ENCODE peak calls at places on chromosomes 6 and 20, in five cellular contexts. A, V, U, M and L are unnamed samples.

GRCh38 chr6:105136433-105137350 is 43.1 kb downstream of the POPDC3 start:
- DNase-seq in M (no peak), A (no peak), V (peak; percentile 55), U (peak; percentile 16), L (no peak)

GRCh38 chr6:158033751-158034702 is 52.4 kb downstream of the SYNJ2 start:
- DNase-seq in V (peak; percentile 78), A (no peak), M (peak; percentile 56), U (no peak), L (no peak)

GRCh38 chr20:34295284-34295683 is 7.9 kb downstream of the AHCY start:
- DNase-seq in A (no peak), U (no peak), M (no peak), V (no peak), L (no peak)

GRCh38 chr6:136067731-136068341 is 182.3 kb downstream of the MTFR2 start:
- DNase-seq in A (no peak), M (no peak), V (no peak), U (no peak), L (no peak)

GRCh38 chr6:85580878-85581267 is 12.8 kb downstream of the SNX14 start:
- DNase-seq in M (no peak), V (no peak), U (peak; percentile 32), A (no peak), L (no peak)

GRCh38 chr6:132820629-132821381 is 6.4 kb downstream of the RPS12 start:
- DNase-seq in U (no peak), V (no peak), A (no peak), M (no peak), L (no peak)

GRCh38 chr6:129634411-129635230 is 75.4 kb downstream of the ARHGAP18 start:
- DNase-seq in V (no peak), U (no peak), A (no peak), M (no peak), L (no peak)

GRCh38 chr20:57361517-57361916 is 10.5 kb downstream of the RAE1 start:
- DNase-seq in V (no peak), M (no peak), A (peak; percentile 42), U (peak; percentile 35), L (no peak)

GRCh38 chr20:25058051-25058796 is at the start of gene ACSS1:
- DNase-seq in A (no peak), V (peak; percentile 58), M (peak; percentile 89), U (no peak), L (no peak)

GRCh38 chr6:124223596-124223995 is 419.9 kb downstream of the NKAIN2 start:
- DNase-seq in A (no peak), V (no peak), M (no peak), U (no peak), L (no peak)

GRCh38 chr6:57305112-57305511 is 12.3 kb upstream of the PRIM2 start:
- DNase-seq in U (no peak), V (no peak), A (no peak), M (no peak), L (no peak)

GRCh38 chr20:37501940-37502339 is 19.1 kb upstream of the NNAT start:
- DNase-seq in A (no peak), M (no peak), U (no peak), V (no peak), L (no peak)

GRCh38 chr6:39794231-39794630 is 2.1 kb downstream of the DAAM2 start:
- DNase-seq in U (no peak), V (no peak), A (no peak), M (no peak), L (no peak)

GRCh38 chr6:131688286-131688685 is 12.9 kb downstream of the OR2A4 start:
- DNase-seq in M (no peak), V (no peak), U (no peak), A (no peak), L (no peak)

GRCh38 chr6:110933913-110934312 is 24.6 kb upstream of the GTF3C6 start:
- DNase-seq in U (no peak), A (no peak), M (no peak), V (no peak), L (no peak)

GRCh38 chr20:18019068-18019467 is 38.6 kb downstream of the OVOL2 start:
- DNase-seq in V (no peak), U (no peak), A (no peak), M (no peak), L (no peak)

GRCh38 chr6:157770946-157771345 is 52.1 kb upstream of the SNX9 start:
- DNase-seq in U (no peak), V (no peak), M (no peak), A (no peak), L (no peak)

GRCh38 chr6:159797554-159797953 is 2.5 kb upstream of the PNLDC1 start:
- DNase-seq in U (no peak), M (no peak), V (no peak), A (no peak), L (no peak)

GRCh38 chr6:157424491-157425020 is 43.6 kb downstream of the ZDHHC14 start:
- DNase-seq in U (no peak), A (no peak), V (peak; percentile 93), M (no peak), L (no peak)

GRCh38 chr20:32199006-32199405 is 8.5 kb downstream of the PLAGL2 start:
- DNase-seq in A (no peak), U (no peak), V (no peak), M (no peak), L (no peak)

GRCh38 chr6:117414770-117415169 is 11.0 kb downstream of the ROS1 start:
- DNase-seq in V (no peak), A (no peak), M (no peak), U (no peak), L (no peak)

GRCh38 chr6:106097368-106098231 is 11.5 kb downstream of the PRDM1 start:
- DNase-seq in A (peak; percentile 86), V (no peak), U (no peak), M (peak; percentile 79), L (no peak)

GRCh38 chr6:43298565-43299337 is 691 bp downstream of the SLC22A7 start:
- DNase-seq in U (no peak), M (no peak), A (no peak), V (no peak), L (peak; percentile 27)

GRCh38 chr6:162262466-162263196 is 464.9 kb downstream of the PRKN start:
- DNase-seq in V (no peak), M (no peak), A (no peak), U (no peak), L (no peak)

GRCh38 chr6:143603474-143603873 is 74.3 kb upstream of the PHACTR2 start:
- DNase-seq in M (no peak), U (no peak), A (no peak), V (no peak), L (no peak)